ENCODE peak calls at places on chromosomes 13 and 19, in five cellular contexts. W is CD4-positive, CD25-positive, alpha-beta regulatory T cell; X is ovary; J is Panc1; D is SJSA1. Q is an unnamed sample.

GRCh38 chr19:30049226-30049625 is 107.2 kb downstream of the URI1 start:
- DNase-seq in W (no peak), X (no peak), J (no peak), D (no peak), Q (no peak)

GRCh38 chr19:1265611-1266115 is 3.5 kb upstream of the CIRBP start:
- DNase-seq in W (peak; percentile 65), X (peak; percentile 66), J (no peak), D (no peak), Q (peak; percentile 85)

GRCh38 chr19:16886305-16886880 is 2.4 kb upstream of the F2RL3 start:
- DNase-seq in W (no peak), X (no peak), J (no peak), D (peak; percentile 17), Q (no peak)

GRCh38 chr19:4555657-4556561 is 3.6 kb downstream of the SEMA6B start:
- DNase-seq in W (no peak), X (peak; percentile 28), J (no peak), D (no peak), Q (no peak)

GRCh38 chr19:38158730-38159129 is 65.3 kb downstream of the DPF1 start:
- DNase-seq in W (no peak), X (no peak), J (no peak), D (no peak), Q (no peak)

GRCh38 chr13:76854209-76854608 is 32.0 kb downstream of the KCTD12 start:
- DNase-seq in W (no peak), X (no peak), J (no peak), D (no peak), Q (no peak)

GRCh38 chr13:30038884-30039283 is 188.5 kb upstream of the UBL3 start:
- DNase-seq in W (no peak), X (no peak), J (no peak), D (peak; percentile 60), Q (no peak)

GRCh38 chr13:40492511-40492910 is 173.9 kb downstream of the FOXO1 start:
- DNase-seq in W (no peak), X (no peak), J (no peak), D (no peak), Q (no peak)

GRCh38 chr13:106172176-106172905 is 363.1 kb downstream of the EFNB2 start:
- DNase-seq in W (no peak), X (no peak), J (no peak), D (no peak), Q (no peak)

GRCh38 chr13:81377926-81378325 is 1037.0 kb upstream of the SPRY2 start:
- DNase-seq in W (no peak), X (no peak), J (no peak), D (no peak), Q (no peak)

GRCh38 chr19:48249502-48250014 is 6.2 kb downstream of the CARD8 start:
- DNase-seq in W (peak; percentile 89), X (no peak), J (no peak), D (no peak), Q (peak; percentile 85)

GRCh38 chr13:81406022-81406421 is 1065.1 kb upstream of the SPRY2 start:
- DNase-seq in W (no peak), X (no peak), J (no peak), D (no peak), Q (no peak)

GRCh38 chr13:112774448-112774792 is 84.6 kb downstream of the ATP11A start:
- DNase-seq in W (no peak), X (no peak), J (no peak), D (no peak), Q (no peak)

GRCh38 chr13:26469602-26470001 is 87.9 kb upstream of the WASF3 start:
- DNase-seq in W (no peak), X (no peak), J (no peak), D (no peak), Q (no peak)

GRCh38 chr13:45299194-45299593 is 41.8 kb downstream of the TPT1 start:
- DNase-seq in W (no peak), X (no peak), J (no peak), D (no peak), Q (no peak)

GRCh38 chr13:40535345-40535836 is 131.1 kb downstream of the FOXO1 start:
- DNase-seq in W (no peak), X (no peak), J (no peak), D (no peak), Q (no peak)

GRCh38 chr13:114173753-114174152 is 5.3 kb upstream of the CFAP97D2 start:
- DNase-seq in W (no peak), X (no peak), J (no peak), D (no peak), Q (no peak)

GRCh38 chr13:70253411-70253810 is 145.2 kb upstream of the KLHL1 start:
- DNase-seq in W (no peak), X (no peak), J (no peak), D (no peak), Q (no peak)

GRCh38 chr19:14161305-14161704 is 24.9 kb upstream of the ASF1B start:
- DNase-seq in W (no peak), X (no peak), J (no peak), D (no peak), Q (no peak)

GRCh38 chr19:17192751-17193150 is 22.4 kb upstream of the USE1 start:
- DNase-seq in W (no peak), X (no peak), J (no peak), D (no peak), Q (no peak)

GRCh38 chr13:69882451-69882850 is 225.2 kb upstream of the ATXN8OS start:
- DNase-seq in W (no peak), X (no peak), J (no peak), D (no peak), Q (no peak)

GRCh38 chr19:36120984-36121358 is 5.7 kb downstream of the TBCB start:
- DNase-seq in W (no peak), X (no peak), J (no peak), D (no peak), Q (no peak)

GRCh38 chr19:55088543-55089265 is 13.0 kb downstream of the EPS8L1 start:
- DNase-seq in W (peak; percentile 58), X (peak; percentile 77), J (no peak), D (peak; percentile 69), Q (peak; percentile 84)

GRCh38 chr13:85879014-85879413 is 79.8 kb upstream of the SLITRK6 start:
- DNase-seq in W (no peak), X (no peak), J (no peak), D (no peak), Q (no peak)

GRCh38 chr19:55552620-55553019 is 7.3 kb upstream of the SBK3 start:
- DNase-seq in W (no peak), X (no peak), J (no peak), D (peak; percentile 90), Q (peak; percentile 28)

GRCh38 chr19:1076046-1076386 is 9.0 kb downstream of the ARHGAP45 start:
- DNase-seq in W (no peak), X (no peak), J (no peak), D (no peak), Q (no peak)

GRCh38 chr13:74111901-74112824 is 22.0 kb downstream of the KLF12 start:
- DNase-seq in W (no peak), X (no peak), J (no peak), D (no peak), Q (no peak)

GRCh38 chr13:38670627-38671026 is 16.2 kb upstream of the FREM2 start:
- DNase-seq in W (no peak), X (no peak), J (no peak), D (no peak), Q (no peak)

GRCh38 chr19:13001166-13001501 is 5.9 kb downstream of the NFIX start:
- DNase-seq in W (no peak), X (peak; percentile 47), J (no peak), D (no peak), Q (no peak)
- H3K4me3 ChIP-seq in W (no peak overlapping the region), X (no peak overlapping the region), J (no peak overlapping the region), D (no peak overlapping the region), Q (no peak overlapping the region)

GRCh38 chr19:51018745-51019543 is 565 bp downstream of the KLK10 start:
- DNase-seq in W (no peak), X (peak; percentile 87), J (no peak), D (no peak), Q (no peak)

GRCh38 chr19:51019544-51019925 is at the start of gene KLK10:
- DNase-seq in W (no peak), X (peak; percentile 65), J (no peak), D (no peak), Q (no peak)

GRCh38 chr19:51014242-51014641 is 5.3 kb downstream of the KLK10 start:
- DNase-seq in W (no peak), X (no peak), J (no peak), D (no peak), Q (no peak)

GRCh38 chr19:51015691-51016267 is 3.7 kb downstream of the KLK10 start:
- DNase-seq in W (no peak), X (no peak), J (no peak), D (no peak), Q (no peak)

DNA sequence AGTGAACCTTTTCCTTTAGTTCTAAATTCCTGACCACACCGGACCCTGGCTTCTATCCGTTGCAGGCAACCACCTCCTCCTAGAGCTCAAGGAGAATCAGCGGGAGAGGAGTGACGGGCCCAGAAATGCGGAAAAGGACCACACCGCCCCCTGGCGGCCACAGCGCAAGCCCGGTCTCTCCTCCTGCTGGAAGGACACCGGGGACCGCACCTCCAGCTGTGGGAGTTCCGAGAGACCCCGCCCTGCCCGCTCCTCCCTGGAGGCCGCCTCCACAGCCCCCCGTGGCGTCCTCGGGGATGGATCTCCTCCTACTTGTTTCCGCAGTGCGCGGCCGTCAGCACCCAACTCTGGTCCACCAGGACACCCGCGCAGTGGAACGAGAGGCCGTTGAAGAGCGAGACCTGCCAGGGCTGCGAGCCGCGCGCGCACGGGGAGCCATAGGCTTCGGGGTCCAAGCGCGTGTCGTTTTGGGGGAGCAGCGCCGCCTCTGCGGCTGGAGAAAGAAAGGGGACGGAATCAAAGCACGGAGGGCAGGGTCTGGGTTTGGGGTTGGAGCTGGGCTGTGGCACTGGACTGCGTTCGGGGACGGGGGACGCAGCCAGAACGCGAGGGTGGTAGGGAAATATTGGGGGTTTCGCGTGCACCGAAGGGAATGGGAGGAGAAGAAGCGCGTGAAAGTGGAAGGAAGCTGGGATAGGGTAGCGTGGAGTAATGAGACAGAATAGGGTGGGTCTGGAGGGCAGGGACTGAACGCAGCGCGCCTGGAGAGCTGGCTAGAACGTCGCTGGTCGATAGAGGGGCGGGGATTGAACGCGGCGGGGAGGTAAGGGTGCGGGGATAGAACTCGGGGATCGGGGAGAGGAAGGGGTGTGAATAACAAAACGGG is 2.5 kb downstream of the KLK10 start:
- DNase-seq in W (peak; percentile 56), X (peak; percentile 84), J (no peak), D (peak; percentile 27), Q (peak; percentile 14)
- H3K4me3 ChIP-seq in W (no peak overlapping the region), X (peak overlapping the region; percentile 45), J (peak overlapping the region; percentile 33), D (no peak overlapping the region), Q (no peak overlapping the region)

GRCh38 chr13:36817996-36818395 is 1.0 kb upstream of the RFXAP start:
- DNase-seq in W (no peak), X (no peak), J (no peak), D (no peak), Q (no peak)
- H3K4me3 ChIP-seq in W (peak overlapping the region; percentile 97), X (no peak overlapping the region), J (peak overlapping the region; percentile 76), D (no peak overlapping the region), Q (no peak overlapping the region)

GRCh38 chr19:20038358-20039202 is 725 bp downstream of the ZNF682 start:
- DNase-seq in W (no peak), X (no peak), J (no peak), D (peak; percentile 1), Q (no peak)

GRCh38 chr19:20039203-20039723 is at the start of gene ZNF682:
- DNase-seq in W (peak; percentile 94), X (peak; percentile 96), J (peak; percentile 57), D (peak; percentile 77), Q (peak; percentile 93)

DNA sequence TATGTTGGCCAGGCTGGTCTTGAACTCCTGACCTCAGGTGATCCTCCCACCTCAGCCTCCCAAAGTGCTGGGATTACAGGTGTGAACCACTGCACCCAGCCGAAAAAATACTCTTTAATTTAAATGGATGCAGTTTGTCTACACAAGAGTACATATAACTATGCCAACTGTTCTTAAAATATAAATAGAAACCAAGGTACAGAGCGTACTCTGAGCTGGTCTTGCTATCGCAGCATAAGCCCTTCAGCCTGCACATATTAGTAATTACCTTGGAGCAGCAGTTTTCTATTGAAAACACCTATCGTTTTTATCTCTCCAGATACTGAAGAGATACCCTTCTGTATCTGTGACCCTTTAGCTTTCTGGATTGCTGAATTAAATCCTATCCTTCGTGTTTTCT is 3.4 kb downstream of the ZNF682 start:
- DNase-seq in W (no peak), X (no peak), J (no peak), D (no peak), Q (no peak)
- H3K4me3 ChIP-seq in W (no peak overlapping the region), X (no peak overlapping the region), J (no peak overlapping the region), D (no peak overlapping the region), Q (no peak overlapping the region)